ENCODE peak calls at places on chromosomes 16 and 17, in nine cellular contexts. J is IMR-90, L is fibroblast of lung, G is neuronal stem cell, D is HAP-1, V is brain microvascular endothelial cell, B is fibroblast of mammary gland, I is colonic mucosa, T is dorsolateral prefrontal cortex. M is an unnamed sample.

GRCh38 chr17:78441271-78441986 is 63.0 kb downstream of the PGS1 start:
- DNase-seq in J (no peak), L (no peak), G (no peak), D (no peak), V (no peak), B (no peak), I (no peak), T (no peak), M (no peak)

GRCh38 chr16:8675183-8676159 is 1.1 kb downstream of the ABAT start:
- DNase-seq in J (no peak), L (no peak), G (no peak), D (no peak), V (no peak), B (no peak), I (no peak), T (no peak), M (no peak)

GRCh38 chr17:31417051-31417792 is 25.7 kb downstream of the RAB11FIP4 start:
- DNase-seq in J (no peak), L (no peak), G (no peak), D (no peak), V (no peak), B (no peak), I (no peak), T (no peak), M (no peak)

GRCh38 chr16:976389-976931 is 5.1 kb upstream of the SOX8 start:
- DNase-seq in J (no peak), L (no peak), G (no peak), D (no peak), V (no peak), B (no peak), I (no peak), T (no peak), M (no peak)

GRCh38 chr17:27407916-27408846 is 48.1 kb upstream of the KSR1 start:
- DNase-seq in J (peak), L (peak), G (no peak), D (no peak), V (peak), B (peak), I (no peak), T (no peak), M (peak)

GRCh38 chr16:17070882-17071592 is 399.7 kb downstream of the XYLT1 start:
- DNase-seq in J (no peak), L (no peak), G (peak), D (no peak), V (no peak), B (peak), I (peak), T (peak), M (peak)

GRCh38 chr16:50121721-50122445 is 31.2 kb upstream of the TENT4B start:
- DNase-seq in J (no peak), L (no peak), G (no peak), D (peak), V (no peak), B (no peak), I (no peak), T (no peak), M (no peak)

GRCh38 chr17:78034429-78035091 is 76.1 kb downstream of the TNRC6C start:
- DNase-seq in J (peak), L (no peak), G (no peak), D (no peak), V (peak), B (peak), I (no peak), T (no peak), M (no peak)

GRCh38 chr16:88298882-88299745 is 83.6 kb upstream of the ZNF469 start:
- DNase-seq in J (peak), L (no peak), G (no peak), D (no peak), V (peak), B (peak), I (no peak), T (no peak), M (no peak)

GRCh38 chr16:10946308-10946707 is 1.9 kb downstream of the CLEC16A start:
- DNase-seq in J (no peak), L (no peak), G (no peak), D (no peak), V (no peak), B (no peak), I (no peak), T (no peak), M (no peak)

GRCh38 chr17:6279659-6280058 is 155.3 kb downstream of the AIPL1 start:
- DNase-seq in J (no peak), L (no peak), G (no peak), D (no peak), V (no peak), B (no peak), I (peak), T (no peak), M (no peak)

GRCh38 chr16:14564323-14564722 is 65.7 kb downstream of the PARN start:
- DNase-seq in J (no peak), L (no peak), G (no peak), D (no peak), V (no peak), B (no peak), I (peak), T (no peak), M (peak)

GRCh38 chr16:86022381-86022960 is 123.5 kb downstream of the IRF8 start:
- DNase-seq in J (no peak), L (no peak), G (no peak), D (no peak), V (no peak), B (no peak), I (no peak), T (no peak), M (no peak)

GRCh38 chr17:59707971-59708425 is 544 bp downstream of the VMP1 start:
- DNase-seq in J (no peak), L (no peak), G (peak), D (no peak), V (no peak), B (no peak), I (no peak), T (no peak), M (no peak)
- H3K4me3 ChIP-seq in J (peak), L (peak), G (peak), D (peak), V (peak), B (peak), I (peak), T (peak), M (peak)

GRCh38 chr17:72264682-72265405 is 144.0 kb downstream of the SOX9 start:
- DNase-seq in J (no peak), L (no peak), G (no peak), D (no peak), V (no peak), B (no peak), I (no peak), T (no peak), M (no peak)
- H3K4me3 ChIP-seq in J (no peak), L (no peak), G (no peak), D (no peak), V (no peak), B (no peak), I (no peak), T (no peak), M (no peak)

DNA sequence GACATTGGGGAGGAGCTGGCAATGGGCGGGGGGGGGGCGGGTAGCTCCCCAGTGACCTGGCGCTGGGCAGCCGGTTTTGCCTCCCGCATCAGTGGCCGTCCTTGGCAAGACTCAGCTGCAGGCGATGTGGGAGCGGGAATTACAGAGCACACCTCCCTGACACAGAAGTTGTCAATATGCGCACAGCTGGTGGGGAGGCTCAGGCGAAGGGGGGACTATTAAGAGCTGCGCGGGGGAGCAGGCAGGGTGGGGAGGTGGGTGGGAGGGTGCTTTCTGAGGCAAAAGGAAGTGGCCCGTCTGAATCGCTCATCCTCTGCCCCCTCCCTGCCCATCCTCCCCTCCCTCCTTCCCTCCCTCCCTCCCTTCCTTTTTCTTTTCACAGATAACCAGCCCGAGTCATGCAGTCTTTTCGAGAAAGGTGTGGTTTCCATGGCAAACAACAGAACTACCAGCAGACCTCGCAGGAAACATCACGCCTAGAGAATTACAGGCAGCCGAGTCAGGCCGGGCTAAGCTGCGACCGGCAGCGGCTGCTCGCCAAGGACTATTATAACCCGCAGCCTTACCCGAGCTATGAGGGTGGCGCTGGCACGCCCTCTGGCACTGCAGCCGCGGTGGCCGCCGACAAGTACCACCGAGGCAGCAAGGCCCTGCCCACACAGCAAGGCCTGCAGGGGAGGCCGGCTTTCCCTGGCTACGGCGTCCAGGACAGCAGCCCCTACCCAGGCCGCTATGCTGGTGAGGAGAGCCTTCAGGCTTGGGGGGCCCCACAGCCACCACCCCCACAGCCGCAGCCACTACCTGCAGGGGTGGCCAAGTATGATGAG is 44.0 kb downstream of the SREBF1 start:
- DNase-seq in J (peak), L (peak), G (no peak), D (no peak), V (peak), B (peak), I (no peak), T (peak), M (peak)
- H3K4me3 ChIP-seq in J (no peak), L (no peak), G (no peak), D (no peak), V (no peak), B (no peak), I (no peak), T (peak), M (no peak)

DNA sequence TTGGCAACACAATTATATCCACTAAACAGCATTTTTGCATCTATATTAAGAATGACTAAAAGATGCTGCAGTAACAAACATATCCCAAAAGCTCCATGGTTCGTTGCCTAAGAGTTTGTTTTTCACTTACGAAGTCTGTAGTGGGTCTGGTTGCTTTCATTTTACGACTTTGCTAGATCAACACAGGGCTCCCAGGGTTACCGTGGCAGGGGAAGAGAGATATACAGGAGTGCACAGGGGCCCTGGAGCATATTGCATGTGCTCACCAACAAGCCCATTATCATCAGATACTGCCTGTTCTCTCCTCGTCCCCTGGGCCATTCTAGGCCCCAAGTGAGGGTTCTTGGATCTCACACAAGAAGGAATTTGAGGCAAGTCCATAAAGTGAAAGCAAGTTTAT is 3.1 kb upstream of the MMP2 start:
- DNase-seq in J (no peak), L (no peak), G (no peak), D (no peak), V (no peak), B (no peak), I (no peak), T (no peak), M (no peak)
- H3K4me3 ChIP-seq in J (no peak), L (no peak), G (no peak), D (no peak), V (no peak), B (no peak), I (no peak), T (no peak), M (no peak)

GRCh38 chr17:82993005-82993404 is 86.4 kb upstream of the METRNL start:
- DNase-seq in J (no peak), L (no peak), G (no peak), D (no peak), V (no peak), B (no peak), I (no peak), T (no peak), M (no peak)
- H3K4me3 ChIP-seq in J (no peak), L (no peak), G (no peak), D (no peak), V (no peak), B (no peak), I (no peak), T (no peak), M (no peak)

DNA sequence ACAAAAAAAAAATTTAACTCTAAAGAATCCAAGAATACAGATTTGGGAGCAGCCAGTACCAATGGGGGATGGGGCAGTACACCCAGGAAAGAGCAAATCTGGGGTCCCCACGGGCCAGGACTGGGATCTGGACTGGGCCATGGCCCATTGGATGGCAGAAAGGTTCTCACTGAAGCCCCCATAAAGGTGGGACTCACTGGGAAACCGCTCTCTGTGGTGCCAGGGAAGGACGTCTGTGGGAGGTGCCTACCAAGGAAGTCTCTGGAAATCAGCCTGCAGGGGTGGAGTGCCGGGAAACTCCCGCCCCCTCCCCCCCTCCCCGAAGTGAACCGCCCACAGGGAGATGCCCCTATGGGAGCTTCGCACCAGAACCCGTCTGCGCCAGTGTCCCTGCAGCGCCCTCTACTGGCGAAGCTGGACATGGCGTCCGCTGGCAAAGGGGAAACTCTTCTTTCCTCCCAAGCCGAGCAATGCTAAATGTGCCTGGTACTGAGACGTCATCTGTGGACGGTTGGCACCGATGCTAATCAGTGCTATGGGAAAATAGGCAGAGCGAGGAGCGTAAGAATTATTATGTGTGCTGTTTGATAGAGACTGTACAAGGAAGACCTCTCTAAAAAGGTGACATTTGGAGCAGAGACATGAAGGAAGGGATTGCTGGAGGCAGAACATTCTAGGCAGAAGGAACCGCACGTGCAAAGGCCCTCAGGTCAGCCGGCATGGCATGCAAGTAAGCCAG is 671.1 kb downstream of the WWOX start:
- DNase-seq in J (no peak), L (peak), G (peak), D (peak), V (no peak), B (peak), I (peak), T (peak), M (peak)
- H3K4me3 ChIP-seq in J (no peak), L (no peak), G (no peak), D (no peak), V (no peak), B (no peak), I (no peak), T (peak), M (no peak)

GRCh38 chr17:65099475-65099874 is 37.7 kb upstream of the RGS9 start:
- DNase-seq in J (no peak), L (no peak), G (no peak), D (no peak), V (no peak), B (no peak), I (no peak), T (no peak), M (no peak)
- H3K4me3 ChIP-seq in J (no peak), L (no peak), G (no peak), D (no peak), V (no peak), B (no peak), I (peak), T (no peak), M (no peak)

GRCh38 chr17:17693253-17693954 is 12.1 kb downstream of the RAI1 start:
- DNase-seq in J (no peak), L (no peak), G (no peak), D (peak), V (no peak), B (no peak), I (peak), T (peak), M (peak)
- H3K4me3 ChIP-seq in J (no peak), L (no peak), G (peak), D (peak), V (no peak), B (no peak), I (no peak), T (peak), M (no peak)